ENCODE peak calls at places on chromosomes 12 and 14, in ten cellular contexts. B is esophagus muscularis mucosa, V is GM12878, H is A549, E is HepG2, S is upper lobe of left lung, Y is transverse colon, U is tibial nerve, A is stomach, Q is ovary. C is an unnamed sample.

GRCh38 chr12:111076199-111076598 is 155.8 kb upstream of the MYL2 start:
- DNase-seq in B (no peak), V (no peak), H (no peak), E (no peak), S (no peak), Y (no peak), U (no peak), A (no peak), Q (no peak), C (no peak)

GRCh38 chr12:54593716-54594115 is 5.3 kb upstream of the PPP1R1A start:
- DNase-seq in B (no peak), V (no peak), H (no peak), E (no peak), S (no peak), Y (no peak), U (no peak), A (no peak), Q (no peak), C (no peak)

GRCh38 chr14:70567791-70568190 is 32.7 kb downstream of the MED6 start:
- DNase-seq in B (no peak), V (no peak), H (peak; percentile 46), E (peak; percentile 64), S (no peak), Y (no peak), U (no peak), A (no peak), Q (no peak), C (no peak)

GRCh38 chr14:94313991-94314655 is 9.0 kb downstream of the SERPINA6 start:
- DNase-seq in B (peak; percentile 92), V (no peak), H (no peak), E (no peak), S (no peak), Y (no peak), U (peak; percentile 72), A (no peak), Q (no peak), C (no peak)

GRCh38 chr12:12705833-12706520 is 10.0 kb upstream of the GPR19 start:
- DNase-seq in B (no peak), V (no peak), H (no peak), E (no peak), S (peak; percentile 30), Y (peak; percentile 52), U (no peak), A (peak; percentile 55), Q (no peak), C (no peak)

GRCh38 chr12:4849024-4849594 is 60.6 kb upstream of the KCNA1 start:
- DNase-seq in B (no peak), V (no peak), H (peak; percentile 39), E (peak; percentile 30), S (no peak), Y (no peak), U (no peak), A (no peak), Q (no peak), C (no peak)

GRCh38 chr14:68471029-68471963 is 321.6 kb downstream of the ZFP36L1 start:
- DNase-seq in B (peak; percentile 81), V (peak; percentile 51), H (no peak), E (no peak), S (no peak), Y (no peak), U (no peak), A (no peak), Q (no peak), C (no peak)

GRCh38 chr14:103500148-103500990 is 22.3 kb downstream of the CKB start:
- DNase-seq in B (peak; percentile 97), V (no peak), H (peak; percentile 81), E (peak; percentile 72), S (peak; percentile 94), Y (peak; percentile 91), U (peak; percentile 93), A (peak; percentile 94), Q (peak; percentile 95), C (peak; percentile 93)

GRCh38 chr14:105526781-105527380 is 498 bp downstream of the TMEM121 start:
- DNase-seq in B (no peak), V (no peak), H (no peak), E (no peak), S (no peak), Y (no peak), U (no peak), A (no peak), Q (no peak), C (peak; percentile 74)

GRCh38 chr12:100229036-100229635 is 28.5 kb downstream of the ACTR6 start:
- DNase-seq in B (no peak), V (peak; percentile 1), H (peak; percentile 60), E (peak; percentile 28), S (no peak), Y (no peak), U (no peak), A (no peak), Q (no peak), C (no peak)

GRCh38 chr14:52338282-52338681 is 24.2 kb downstream of the PTGER2 start:
- DNase-seq in B (no peak), V (no peak), H (peak; percentile 65), E (peak; percentile 10), S (no peak), Y (no peak), U (no peak), A (no peak), Q (no peak), C (no peak)

GRCh38 chr14:54549862-54550261 is 17.1 kb upstream of the SAMD4A start:
- DNase-seq in B (no peak), V (no peak), H (no peak), E (no peak), S (no peak), Y (no peak), U (no peak), A (no peak), Q (no peak), C (no peak)

DNA sequence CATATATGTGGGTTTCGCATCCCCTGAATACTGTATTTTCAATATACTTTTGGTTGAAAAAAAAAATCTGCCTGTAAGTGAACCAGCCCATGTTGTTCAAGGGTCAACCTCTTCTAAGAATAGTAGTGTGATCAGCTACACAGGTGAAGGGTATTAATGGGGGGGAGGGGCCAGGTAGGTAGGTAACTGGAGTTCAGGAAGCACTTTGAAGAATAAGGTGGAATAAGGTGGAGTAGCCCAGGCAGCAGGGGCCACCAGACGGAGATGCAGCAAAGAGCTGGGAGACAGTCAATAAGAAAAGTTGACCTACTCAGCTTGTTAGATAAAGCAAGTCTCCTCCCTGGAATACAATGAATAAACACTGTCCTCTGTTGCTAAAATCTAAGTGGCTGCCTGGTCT is 9.3 kb downstream of the LDHB start:
- DNase-seq in B (no peak), V (no peak), H (no peak), E (no peak), S (no peak), Y (no peak), U (no peak), A (no peak), Q (no peak), C (no peak)
- TF ChIP-seq POLR2A in B (no peak), V (no peak), H (no peak), E (no peak), S (no peak), Y (no peak), U (no peak), A (no peak), Q (no peak), C (no peak)

GRCh38 chr14:37597538-37598084 is 2.2 kb downstream of the TTC6 start:
- DNase-seq in B (no peak), V (no peak), H (peak; percentile 45), E (no peak), S (peak; percentile 54), Y (peak; percentile 75), U (no peak), A (peak; percentile 69), Q (no peak), C (no peak)

GRCh38 chr14:37596790-37597189 is 1.4 kb downstream of the TTC6 start:
- DNase-seq in B (no peak), V (no peak), H (no peak), E (no peak), S (no peak), Y (no peak), U (no peak), A (no peak), Q (no peak), C (no peak)

GRCh38 chr14:37594916-37595808 is at the start of the genes FOXA1 and TTC6:
- DNase-seq in B (no peak), V (no peak), H (peak; percentile 83), E (peak; percentile 96), S (peak; percentile 74), Y (peak; percentile 65), U (no peak), A (peak; percentile 83), Q (no peak), C (no peak)

GRCh38 chr14:37594238-37594915 is 672 bp downstream of the FOXA1 start:
- DNase-seq in B (no peak), V (no peak), H (peak; percentile 92), E (peak; percentile 99), S (peak; percentile 74), Y (peak; percentile 82), U (peak; percentile 60), A (peak; percentile 82), Q (no peak), C (no peak)

GRCh38 chr14:37595809-37596595 is 573 bp downstream of the TTC6 start:
- DNase-seq in B (no peak), V (no peak), H (peak; percentile 89), E (peak; percentile 99), S (peak; percentile 90), Y (peak; percentile 90), U (no peak), A (peak; percentile 68), Q (no peak), C (no peak)
- H3K4me3 ChIP-seq in B (peak overlapping the region; percentile 45), V (no peak overlapping the region), H (peak overlapping the region; percentile 92), E (peak overlapping the region; percentile 87), S (peak overlapping the region; percentile 62), Y (peak overlapping the region; percentile 66), U (peak overlapping the region; percentile 11), A (peak overlapping the region; percentile 53), Q (peak overlapping the region; percentile 30), C (peak overlapping the region; percentile 52)

GRCh38 chr14:88546621-88547385 is 8.0 kb downstream of the PTPN21 start:
- DNase-seq in B (no peak), V (no peak), H (no peak), E (no peak), S (no peak), Y (no peak), U (no peak), A (no peak), Q (no peak), C (no peak)
- TF ChIP-seq EP300 in B (no peak), V (no peak), H (no peak), E (no peak), S (no peak), Y (no peak), U (no peak), A (no peak), Q (no peak), C (no peak)

GRCh38 chr12:131559517-131560516 is 151.1 kb upstream of the SFSWAP start:
- DNase-seq in B (no peak), V (no peak), H (peak; percentile 49), E (no peak), S (no peak), Y (no peak), U (no peak), A (no peak), Q (no peak), C (no peak)
- TF ChIP-seq POLR2A in B (no peak), V (no peak), H (no peak), E (no peak), S (no peak), Y (no peak), U (no peak), A (no peak), Q (no peak), C (no peak)

C was measured in suprapubic skin.